ENCODE peak calls at places on chromosome 17, in nine cellular contexts. V is astrocyte of the hippocampus; M is activated T-helper 1 cell treated with anti-CD3 and anti-CD28 coated beads, Interleukin-12 subunit alpha, Interleukin-12 subunit beta, Interleukin-2, Interleukin-4 antibody, amounts not matched to agents 30 ng/mL and 10 ng/mL and 1 ng/mL, durations not matched to agents 14 hours and 24 hours and 36 hours; H is NCI-H345; T is T-helper 1 cell; Q is activated naive CD8-positive, alpha-beta T cell treated with anti-CD3 and anti-CD28 coated beads for 36 hours; R is HuH-7.5; O is iPS DF 19.7; L is HEK293T. N is an unnamed sample.

GRCh38 chr17:42459983-42460300 is 1.3 kb downstream of the ATP6V0A1 start:
- DNase-seq in V (peak; percentile 73), M (peak; percentile 4), H (no peak), T (no peak), Q (no peak), R (peak; percentile 14), O (no peak), L (peak; percentile 17), N (peak; percentile 78)

GRCh38 chr17:78915872-78916632 is 9.1 kb downstream of the TIMP2 start:
- DNase-seq in V (peak; percentile 59), M (no peak), H (peak; percentile 7), T (no peak), Q (no peak), R (no peak), O (no peak), L (no peak), N (no peak)

GRCh38 chr17:7208027-7208571 is 11.5 kb downstream of the DLG4 start:
- DNase-seq in V (no peak), M (no peak), H (no peak), T (no peak), Q (no peak), R (no peak), O (no peak), L (no peak), N (no peak)

GRCh38 chr17:41589301-41589700 is 2.6 kb upstream of the KRT14 start:
- DNase-seq in V (no peak), M (no peak), H (no peak), T (no peak), Q (no peak), R (no peak), O (no peak), L (no peak), N (no peak)

GRCh38 chr17:73749337-73749807 is 105.1 kb upstream of the SDK2 start:
- DNase-seq in V (no peak), M (no peak), H (no peak), T (no peak), Q (no peak), R (no peak), O (no peak), L (no peak), N (no peak)

GRCh38 chr17:80880650-80880989 is 111.0 kb upstream of the CHMP6 start:
- DNase-seq in V (no peak), M (no peak), H (no peak), T (no peak), Q (no peak), R (no peak), O (no peak), L (no peak), N (no peak)

GRCh38 chr17:31877911-31878702 is 19.1 kb upstream of the COPRS start:
- DNase-seq in V (peak; percentile 95), M (peak; percentile 5), H (no peak), T (no peak), Q (peak; percentile 76), R (no peak), O (no peak), L (no peak), N (no peak)

GRCh38 chr17:1997587-1998425 is 27.3 kb downstream of the RTN4RL1 start:
- DNase-seq in V (peak; percentile 50), M (no peak), H (peak; percentile 40), T (no peak), Q (peak; percentile 10), R (peak; percentile 83), O (no peak), L (peak; percentile 35), N (no peak)

GRCh38 chr17:81556175-81556691 is 4.1 kb upstream of the FAAP100 start:
- DNase-seq in V (no peak), M (no peak), H (no peak), T (no peak), Q (no peak), R (no peak), O (no peak), L (no peak), N (no peak)

N was measured in MM.1S.